ENCODE peak calls at places on chromosomes 6 and 20, in five cellular contexts. G, J, I, K and W are unnamed samples.

GRCh38 chr20:56003966-56004365 is 1.4 kb downstream of the CBLN4 start:
- DNase-seq in I (no peak), J (no peak), G (no peak), K (no peak), W (no peak)

GRCh38 chr20:63202811-63203526 is 13.0 kb downstream of the YTHDF1 start:
- DNase-seq in I (no peak), G (no peak), K (no peak), J (no peak), W (no peak)

GRCh38 chr6:34182751-34183531 is 37.1 kb upstream of the GRM4 start:
- DNase-seq in K (no peak), G (no peak), I (peak; percentile 82), J (peak; percentile 37), W (no peak)

GRCh38 chr20:49490689-49491088 is 8.2 kb upstream of the KCNB1 start:
- DNase-seq in K (no peak), G (no peak), I (no peak), J (no peak), W (no peak)

GRCh38 chr6:46993846-46994245 is 48.3 kb downstream of the ADGRF1 start:
- DNase-seq in I (no peak), K (no peak), G (no peak), J (no peak), W (no peak)

GRCh38 chr6:37550436-37550835 is 50.7 kb upstream of the CCDC167 start:
- DNase-seq in G (no peak), I (no peak), K (no peak), J (no peak), W (no peak)

GRCh38 chr6:54519161-54519560 is 210.9 kb downstream of the TINAG start:
- DNase-seq in J (no peak), G (no peak), I (no peak), K (no peak), W (no peak)

GRCh38 chr20:49937023-49937929 is 1.1 kb downstream of the RNF114 start:
- DNase-seq in J (no peak), G (no peak), I (no peak), K (no peak), W (no peak)

GRCh38 chr20:44255942-44256341 is 8.8 kb downstream of the GDAP1L1 start:
- DNase-seq in G (no peak), K (no peak), I (no peak), J (no peak), W (no peak)

GRCh38 chr6:82022614-82023102 is 224.9 kb downstream of the IBTK start:
- DNase-seq in K (no peak), G (no peak), J (peak; percentile 72), I (no peak), W (no peak)

GRCh38 chr20:51484141-51484815 is 58.2 kb downstream of the NFATC2 start:
- DNase-seq in G (no peak), J (no peak), K (no peak), I (no peak), W (no peak)

GRCh38 chr20:41905186-41905585 is 287.0 kb upstream of the CHD6 start:
- DNase-seq in I (no peak), J (no peak), G (no peak), K (no peak), W (no peak)

GRCh38 chr6:154276810-154277577 is 79.6 kb downstream of the IPCEF1 start:
- DNase-seq in K (no peak), G (no peak), J (peak; percentile 55), I (no peak), W (no peak)

GRCh38 chr20:16491277-16491912 is 81.9 kb downstream of the KIF16B start:
- DNase-seq in J (no peak), I (no peak), G (no peak), K (no peak), W (no peak)

GRCh38 chr20:39880890-39881289 is 808.1 kb downstream of the MAFB start:
- DNase-seq in I (no peak), J (peak; percentile 56), K (no peak), G (no peak), W (no peak)

GRCh38 chr6:55985309-55985708 is 109.9 kb upstream of the BMP5 start:
- DNase-seq in I (no peak), K (no peak), J (no peak), G (no peak), W (no peak)

GRCh38 chr20:51660741-51661608 is 107.2 kb downstream of the ATP9A start:
- DNase-seq in I (no peak), K (no peak), J (peak; percentile 69), G (no peak), W (no peak)

GRCh38 chr6:119322715-119323350 is 26.7 kb downstream of the MAN1A1 start:
- DNase-seq in K (no peak), J (no peak), I (peak; percentile 66), G (no peak), W (no peak)

GRCh38 chr6:130611366-130611765 is 215.8 kb upstream of the SMLR1 start:
- DNase-seq in G (no peak), K (no peak), J (no peak), I (no peak), W (no peak)

GRCh38 chr20:14632906-14633305 is 295.5 kb upstream of the FLRT3 start:
- DNase-seq in G (peak; percentile 14), K (no peak), J (no peak), I (no peak), W (no peak)

GRCh38 chr6:63663147-63663877 is 27.7 kb downstream of the PHF3 start:
- DNase-seq in J (peak; percentile 12), G (no peak), I (no peak), K (no peak), W (no peak)

GRCh38 chr20:2387580-2387979 is 6.9 kb downstream of the TGM6 start:
- DNase-seq in I (peak; percentile 7), K (no peak), G (no peak), J (no peak), W (no peak)

GRCh38 chr6:12602951-12603710 is 113.4 kb upstream of the PHACTR1 start:
- DNase-seq in G (no peak), J (peak; percentile 65), I (no peak), K (peak; percentile 13), W (no peak)

GRCh38 chr20:13205848-13206434 is 15.1 kb upstream of the ISM1 start:
- DNase-seq in I (no peak), G (no peak), J (no peak), K (no peak), W (no peak)

GRCh38 chr6:15462717-15463525 is 199.9 kb downstream of the DTNBP1 start:
- DNase-seq in G (no peak), J (no peak), K (no peak), I (no peak), W (no peak)

GRCh38 chr20:58374027-58374850 is 14.8 kb upstream of the VAPB start:
- DNase-seq in K (no peak), J (no peak), I (no peak), G (no peak), W (no peak)

GRCh38 chr6:114747995-114748625 is 405.3 kb upstream of the HS3ST5 start:
- DNase-seq in I (no peak), K (peak; percentile 7), G (no peak), J (peak; percentile 49), W (no peak)

GRCh38 chr6:151070666-151071065 is 169.1 kb upstream of the AKAP12 start:
- DNase-seq in K (no peak), J (no peak), I (no peak), G (no peak), W (no peak)
- H3K4me3 ChIP-seq in K (peak overlapping the region; percentile 24), J (no peak overlapping the region), I (no peak overlapping the region), G (peak overlapping the region; percentile 41), W (peak overlapping the region; percentile 64)

DNA sequence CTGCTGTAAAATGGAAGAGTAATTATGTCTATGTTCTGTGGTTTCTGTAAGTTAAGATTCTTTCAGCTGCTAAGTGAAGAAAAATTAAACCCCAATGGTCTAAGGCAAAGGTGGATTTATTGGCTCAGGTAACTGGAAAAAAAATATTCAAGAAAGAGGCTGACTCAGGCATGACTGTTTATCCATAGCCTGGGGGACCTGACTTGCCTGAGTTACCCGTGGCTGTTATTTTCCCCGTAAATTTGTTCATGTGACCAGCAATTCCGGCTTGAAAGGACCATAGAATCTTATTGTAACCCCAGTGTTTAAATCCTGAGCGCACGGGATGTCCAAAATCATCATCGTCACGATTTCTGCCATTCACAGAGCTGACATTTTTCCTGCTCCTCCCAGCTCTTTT is 32.3 kb upstream of the SULF2 start:
- DNase-seq in G (no peak), K (no peak), I (no peak), J (no peak), W (no peak)
- H3K4me1 ChIP-seq in G (no peaks in the 10 kb centered on the region), K (no peaks in the 10 kb centered on the region), I (no peaks in the 10 kb centered on the region), J (no peaks in the 10 kb centered on the region), W (no peaks in the 10 kb centered on the region)

DNA sequence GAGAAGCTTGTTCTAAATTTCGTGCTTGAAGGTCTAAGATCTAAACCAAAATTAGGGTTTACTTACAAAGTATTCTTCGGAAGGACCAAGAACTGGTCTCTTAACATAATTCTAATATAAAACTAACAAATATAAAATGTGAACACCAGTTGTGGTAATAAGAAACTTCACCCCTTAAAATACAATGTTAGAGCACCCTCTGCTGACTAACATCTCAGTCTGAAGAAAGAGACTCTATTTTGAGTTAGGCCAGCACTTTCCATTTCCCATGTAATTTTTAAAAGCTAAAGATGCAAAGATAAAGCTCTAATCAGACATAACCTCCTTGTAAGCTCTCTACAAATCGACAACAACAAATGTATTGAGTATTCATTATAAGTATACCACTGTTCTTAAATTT is 24.6 kb downstream of the ATG5 start:
- DNase-seq in K (no peak), I (no peak), G (no peak), J (peak; percentile 54), W (no peak)
- TF ChIP-seq CTCF in K (peak; percentile 24), I (peak; percentile 40), G (peak; percentile 67), J (peak; percentile 63), W (peak; percentile 31)

GRCh38 chr6:26576929-26577719 is 19.6 kb upstream of the ABT1 start:
- DNase-seq in J (peak; percentile 88), G (peak; percentile 44), I (no peak), K (no peak), W (no peak)

GRCh38 chr6:26575494-26575939 is 21.2 kb upstream of the ABT1 start:
- DNase-seq in J (peak; percentile 68), I (no peak), K (no peak), G (no peak), W (no peak)

GRCh38 chr6:26577720-26578072 is 19.1 kb upstream of the ABT1 start:
- DNase-seq in J (no peak), G (no peak), K (no peak), I (no peak), W (no peak)

GRCh38 chr6:26578279-26578678 is 18.5 kb upstream of the ABT1 start:
- DNase-seq in I (no peak), K (no peak), G (no peak), J (no peak), W (no peak)

DNA sequence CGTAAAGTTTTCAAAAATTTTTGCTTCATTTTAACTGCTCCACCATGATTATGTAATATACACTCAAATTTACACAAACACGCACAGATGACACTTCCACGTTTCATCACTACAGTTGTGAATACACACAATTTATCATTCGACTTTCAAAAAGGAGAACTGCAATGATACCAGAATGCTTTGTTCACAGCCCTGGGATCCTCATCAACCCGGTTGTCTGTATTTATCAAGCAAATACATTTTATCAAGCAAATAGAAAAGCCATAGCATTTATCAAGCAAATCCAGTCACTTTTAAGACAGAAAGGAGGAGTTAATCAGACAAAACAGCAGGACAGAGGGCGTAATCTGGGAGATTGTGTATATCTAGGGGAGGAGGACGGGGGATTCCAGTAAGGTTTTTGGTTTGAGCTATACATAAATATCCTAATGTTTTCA is 20.3 kb upstream of the ABT1 start:
- DNase-seq in I (no peak), G (no peak), J (no peak), K (no peak), W (no peak)
- H3K4me3 ChIP-seq in I (no peak overlapping the region), G (peak overlapping the region; percentile 51), J (peak overlapping the region; percentile 54), K (no peak overlapping the region), W (peak overlapping the region; percentile 60)